ENCODE peak calls at places on chromosomes 7 and 10, in five cellular contexts. V is fibroblast of mammary gland, G is ovary, J is mucosa of descending colon, P is endodermal cell. Z is an unnamed sample.

GRCh38 chr10:130378556-130379400 is 242.6 kb downstream of the GLRX3 start:
- DNase-seq in G (no peak), J (no peak), V (no peak), P (peak), Z (no peak)

GRCh38 chr10:71696635-71697326 is 22.8 kb downstream of the C10orf105 start:
- DNase-seq in J (peak), V (peak), P (peak), G (peak), Z (peak)

GRCh38 chr10:3385487-3385886 is 212.9 kb upstream of the PITRM1 start:
- DNase-seq in V (no peak), G (no peak), P (no peak), J (no peak), Z (no peak)

GRCh38 chr7:123629281-123629680 is 26.4 kb upstream of the LMOD2 start:
- DNase-seq in V (no peak), G (no peak), J (no peak), P (no peak), Z (no peak)

GRCh38 chr7:43480581-43480980 is 102.3 kb upstream of the STK17A start:
- DNase-seq in J (no peak), V (no peak), G (no peak), P (no peak), Z (no peak)

GRCh38 chr10:25209618-25210017 is 34.8 kb downstream of the GPR158 start:
- DNase-seq in G (no peak), V (no peak), J (no peak), P (no peak), Z (no peak)

GRCh38 chr10:119776536-119776935 is 50.7 kb downstream of the INPP5F start:
- DNase-seq in P (no peak), G (no peak), J (no peak), V (peak), Z (no peak)

GRCh38 chr7:21030237-21030636 is 243.6 kb upstream of the SP8 start:
- DNase-seq in G (no peak), V (no peak), P (peak), J (no peak), Z (no peak)

GRCh38 chr10:22655312-22655973 is 58.9 kb downstream of the PIP4K2A start:
- DNase-seq in V (peak), G (no peak), J (no peak), P (no peak), Z (peak)

GRCh38 chr10:36303896-36304295 is 661.8 kb upstream of the FZD8 start:
- DNase-seq in P (no peak), G (no peak), V (no peak), J (no peak), Z (no peak)

GRCh38 chr7:102829075-102829474 is 80.3 kb downstream of the FAM185A start:
- DNase-seq in J (no peak), P (no peak), G (no peak), V (no peak), Z (no peak)

GRCh38 chr7:16202298-16202697 is 219.0 kb downstream of the CRPPA start:
- DNase-seq in V (no peak), J (no peak), P (no peak), G (no peak), Z (no peak)

GRCh38 chr10:92238586-92239098 is 52.2 kb downstream of the CPEB3 start:
- DNase-seq in V (peak), G (peak), J (peak), P (peak), Z (peak)

GRCh38 chr10:101095550-101096213 is 33.9 kb downstream of the KAZALD1 start:
- DNase-seq in P (peak), J (peak), V (peak), G (peak), Z (peak)

GRCh38 chr10:65194131-65194530 is 1672.9 kb downstream of the REEP3 start:
- DNase-seq in V (no peak), J (no peak), P (peak), G (no peak), Z (no peak)

GRCh38 chr10:116637830-116638229 is 17.1 kb downstream of the PNLIPRP2 start:
- DNase-seq in P (no peak), V (no peak), J (no peak), G (no peak), Z (no peak)

GRCh38 chr7:85464042-85464651 is 277.3 kb upstream of the SEMA3D start:
- DNase-seq in V (no peak), J (no peak), G (no peak), P (no peak), Z (no peak)

GRCh38 chr7:129298268-129298893 is 73.6 kb downstream of the AHCYL2 start:
- DNase-seq in V (peak), J (peak), P (peak), G (peak), Z (peak)

GRCh38 chr7:24879281-24879680 is 100.7 kb downstream of the OSBPL3 start:
- DNase-seq in J (no peak), V (peak), G (no peak), P (no peak), Z (no peak)

GRCh38 chr10:49568235-49568634 is 29.3 kb upstream of the ERCC6 start:
- DNase-seq in P (no peak), G (no peak), J (no peak), V (peak), Z (peak)

GRCh38 chr10:100307716-100308115 is 21.2 kb upstream of the BLOC1S2 start:
- DNase-seq in G (no peak), J (no peak), P (no peak), V (peak), Z (no peak)

GRCh38 chr10:100828744-100829102 is 83.3 kb downstream of the PAX2 start:
- DNase-seq in G (no peak), J (no peak), V (no peak), P (peak), Z (peak)

GRCh38 chr10:43039629-43040481 is 37.0 kb upstream of the RET start:
- DNase-seq in V (peak), J (no peak), P (no peak), G (no peak), Z (no peak)

GRCh38 chr7:28411876-28412662 is at the start of gene CREB5:
- DNase-seq in P (peak), V (peak), J (no peak), G (no peak), Z (peak)
- TF ChIP-seq CTCF in P (peak), V (peak), J (no peak), G (no peak), Z (peak)

GRCh38 chr7:1572111-1572510 is 2.3 kb upstream of the PSMG3 start:
- DNase-seq in G (no peak), V (no peak), J (no peak), P (peak), Z (no peak)

GRCh38 chr7:1569016-1569415 is 816 bp downstream of the PSMG3 start:
- DNase-seq in P (no peak), J (peak), G (no peak), V (peak), Z (peak)

GRCh38 chr7:1569833-1570632 is at the start of gene PSMG3:
- DNase-seq in V (peak), P (peak), G (peak), J (peak), Z (peak)

GRCh38 chr7:1569440-1569832 is 396 bp downstream of the PSMG3 start:
- DNase-seq in J (no peak), V (no peak), P (no peak), G (no peak), Z (no peak)

GRCh38 chr7:1571261-1571650 is 1.4 kb upstream of the PSMG3 start:
- DNase-seq in J (peak), V (peak), P (no peak), G (no peak), Z (no peak)
- H3K4me3 ChIP-seq in J (peak), V (peak), P (peak), G (no peak), Z (peak)

GRCh38 chr10:14186245-14186644 is 144.5 kb downstream of the FRMD4A start:
- DNase-seq in J (no peak), V (peak), G (no peak), P (peak), Z (peak)
- TF ChIP-seq CTCF in J (no peak), V (peak), G (no peak), P (peak), Z (peak)

GRCh38 chr7:92717601-92717981 is 118.8 kb downstream of the CDK6 start:
- DNase-seq in J (no peak), G (no peak), V (peak), P (no peak), Z (no peak)
- H3K4me3 ChIP-seq in J (no peak), G (peak), V (no peak), P (no peak), Z (no peak)

DNA sequence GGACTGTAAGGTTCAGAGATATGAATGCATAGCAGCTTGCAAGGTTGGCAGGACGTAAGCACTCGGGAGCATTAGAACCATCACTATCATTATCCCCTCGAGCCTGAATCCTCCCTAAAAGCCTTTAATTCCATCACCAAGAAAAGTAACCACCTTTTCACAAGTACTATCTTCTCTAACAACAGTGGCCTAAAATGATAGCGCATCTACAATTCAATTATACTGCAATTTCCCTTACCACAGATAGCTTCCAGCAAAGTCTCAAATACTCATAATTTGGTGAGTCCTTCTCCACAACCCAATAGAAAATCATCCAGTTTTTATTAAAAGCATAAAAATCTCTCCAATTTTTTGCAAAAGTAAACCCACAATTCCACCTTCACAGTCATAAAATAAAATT is 42.0 kb downstream of the COL1A2 start:
- DNase-seq in G (no peak), P (no peak), V (no peak), J (no peak), Z (no peak)
- TF ChIP-seq CTCF in G (no peak), P (no peak), V (no peak), J (no peak), Z (no peak)